ENCODE peak calls at places on chromosomes 13 and 19, in six cellular contexts. Z is suprapubic skin, F is ovary, T is GM12891, J is Peyer's patch, K is testis. X is an unnamed sample.

GRCh38 chr13:29573190-29573589 is 22.3 kb downstream of the SLC7A1 start:
- DNase-seq in Z (no peak), F (no peak), T (peak; percentile 22), J (peak; percentile 82), K (peak; percentile 71), X (no peak)

GRCh38 chr19:4058696-4059492 is 7.8 kb downstream of the ZBTB7A start:
- DNase-seq in Z (no peak), F (peak; percentile 48), T (no peak), J (no peak), K (no peak), X (no peak)

GRCh38 chr19:6393074-6393981 is at the start of gene GTF2F1:
- DNase-seq in Z (peak; percentile 96), F (peak; percentile 100), T (peak; percentile 95), J (peak; percentile 97), K (peak; percentile 97), X (peak; percentile 95)

GRCh38 chr13:46168341-46168740 is 13.6 kb downstream of the LCP1 start:
- DNase-seq in Z (no peak), F (no peak), T (no peak), J (peak; percentile 65), K (peak; percentile 77), X (no peak)

GRCh38 chr13:46207828-46208227 is 3.9 kb upstream of the LRRC63 start:
- DNase-seq in Z (no peak), F (no peak), T (no peak), J (no peak), K (peak; percentile 79), X (no peak)

GRCh38 chr13:83223546-83223945 is 658.7 kb downstream of the SLITRK1 start:
- DNase-seq in Z (no peak), F (no peak), T (no peak), J (no peak), K (no peak), X (no peak)

GRCh38 chr13:50235604-50236003 is 220.4 kb downstream of the KCNRG start:
- DNase-seq in Z (no peak), F (no peak), T (no peak), J (no peak), K (no peak), X (no peak)

GRCh38 chr13:40235160-40235796 is 431.2 kb downstream of the FOXO1 start:
- DNase-seq in Z (no peak), F (no peak), T (no peak), J (no peak), K (no peak), X (no peak)

GRCh38 chr19:13561461-13561860 is 55.2 kb upstream of the CACNA1A start:
- DNase-seq in Z (no peak), F (no peak), T (no peak), J (no peak), K (no peak), X (no peak)

GRCh38 chr13:43291289-43292055 is 268.1 kb downstream of the DNAJC15 start:
- DNase-seq in Z (no peak), F (no peak), T (no peak), J (no peak), K (no peak), X (no peak)

GRCh38 chr13:77563110-77563509 is 27.6 kb downstream of the SCEL start:
- DNase-seq in Z (no peak), F (no peak), T (no peak), J (no peak), K (no peak), X (no peak)

GRCh38 chr13:110310541-110311491 is 3.7 kb downstream of the COL4A2 start:
- DNase-seq in Z (no peak), F (no peak), T (no peak), J (peak; percentile 9), K (no peak), X (no peak)
- TF ChIP-seq POLR2A in Z (no peak), F (no peak), T (no peak), J (no peak), K (no peak), X (no peak)

GRCh38 chr19:52640916-52641315 is 2.8 kb upstream of the ZNF83 start:
- DNase-seq in Z (peak; percentile 62), F (no peak), T (no peak), J (no peak), K (peak; percentile 41), X (no peak)

GRCh38 chr19:52638601-52639000 is 446 bp upstream of the ZNF83 start:
- DNase-seq in Z (peak; percentile 62), F (peak; percentile 44), T (peak; percentile 16), J (peak; percentile 54), K (peak; percentile 24), X (peak; percentile 74)

GRCh38 chr19:52635786-52636570 is 2.2 kb downstream of the ZNF83 start:
- DNase-seq in Z (no peak), F (no peak), T (no peak), J (no peak), K (no peak), X (no peak)

DNA sequence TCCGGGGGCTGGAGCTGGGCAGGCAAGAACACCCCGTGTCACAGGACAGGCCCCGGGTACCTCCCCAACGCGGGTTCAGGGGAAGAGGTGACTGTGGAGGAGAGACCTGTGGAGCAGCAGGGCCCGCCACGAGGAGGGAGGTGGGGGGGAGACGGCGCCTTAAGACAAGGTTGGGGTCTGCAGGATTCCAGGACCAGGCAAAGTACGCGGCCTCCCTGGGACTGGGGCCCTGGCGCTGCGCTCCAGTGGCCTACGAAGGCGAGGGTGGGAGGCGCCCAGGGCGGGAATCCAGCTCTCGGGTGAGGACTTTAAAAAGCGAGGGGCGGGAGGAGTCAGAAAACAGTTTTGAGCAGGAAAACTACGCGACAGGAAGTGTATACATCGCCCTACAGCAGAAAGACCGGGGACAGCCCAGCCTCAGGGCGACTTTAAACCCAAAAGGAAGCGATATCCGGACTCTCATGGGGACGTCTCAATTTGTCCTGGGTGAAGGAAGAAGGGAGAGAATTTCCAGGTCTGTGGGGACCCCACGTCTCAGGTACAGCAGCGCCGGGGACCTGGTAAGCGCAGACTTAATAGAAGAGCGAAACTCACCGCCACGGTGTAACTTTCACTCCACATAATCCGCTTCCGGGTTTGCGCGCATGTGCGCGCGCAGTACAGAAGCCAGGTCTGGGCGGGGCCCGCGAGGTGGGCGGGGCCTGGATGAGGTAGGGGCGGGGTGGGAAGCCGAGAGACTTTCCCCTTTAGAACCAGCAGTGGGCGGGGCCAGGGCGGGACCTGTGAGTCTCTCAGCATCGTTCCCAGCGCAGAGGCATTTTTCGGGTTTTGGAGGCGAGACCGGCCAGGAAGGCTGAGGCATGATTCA is at the start of gene ZNF83:
- DNase-seq in Z (peak; percentile 98), F (peak; percentile 99), T (peak; percentile 89), J (peak; percentile 99), K (peak; percentile 98), X (peak; percentile 88)
- TF ChIP-seq POLR2A in Z (no peak), F (peak; percentile 20), T (peak; percentile 88), J (peak; percentile 36), K (no peak), X (peak; percentile 60)

GRCh38 chr13:113001251-113002140 is 32.5 kb downstream of the MCF2L start:
- DNase-seq in Z (no peak), F (no peak), T (no peak), J (no peak), K (peak; percentile 26), X (no peak)
- TF ChIP-seq POLR2A in Z (no peak), F (no peak), T (no peak), J (no peak), K (no peak), X (no peak)

GRCh38 chr19:55069137-55069858 is 6.3 kb upstream of the RDH13 start:
- DNase-seq in Z (no peak), F (no peak), T (no peak), J (peak; percentile 76), K (no peak), X (peak; percentile 92)
- TF ChIP-seq POLR2A in Z (no peak), F (no peak), T (no peak), J (no peak), K (no peak), X (peak; percentile 15)

DNA sequence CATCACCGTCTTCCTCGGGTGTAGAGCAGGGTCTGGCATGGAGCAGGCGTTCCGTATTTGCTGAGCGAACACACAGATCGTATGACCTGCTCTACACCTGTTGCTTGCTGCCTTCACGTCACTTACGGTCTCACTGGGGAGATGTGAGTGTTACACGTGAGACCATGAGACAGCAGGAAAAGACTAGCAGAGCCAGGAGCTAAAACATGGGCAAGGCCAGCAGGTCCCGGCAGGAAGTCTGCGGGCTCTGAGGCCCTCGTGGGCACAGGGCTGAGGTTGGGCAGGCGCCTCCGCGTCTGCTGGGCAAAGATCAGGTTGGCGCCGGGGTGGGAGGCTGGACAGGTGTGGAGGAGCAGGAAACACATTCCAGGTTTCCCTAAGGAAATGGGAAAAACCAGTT is 19.7 kb upstream of the GTF3A start:
- DNase-seq in Z (no peak), F (no peak), T (no peak), J (peak; percentile 70), K (no peak), X (no peak)
- TF ChIP-seq POLR2A in Z (no peak), F (no peak), T (no peak), J (no peak), K (no peak), X (no peak)

DNA sequence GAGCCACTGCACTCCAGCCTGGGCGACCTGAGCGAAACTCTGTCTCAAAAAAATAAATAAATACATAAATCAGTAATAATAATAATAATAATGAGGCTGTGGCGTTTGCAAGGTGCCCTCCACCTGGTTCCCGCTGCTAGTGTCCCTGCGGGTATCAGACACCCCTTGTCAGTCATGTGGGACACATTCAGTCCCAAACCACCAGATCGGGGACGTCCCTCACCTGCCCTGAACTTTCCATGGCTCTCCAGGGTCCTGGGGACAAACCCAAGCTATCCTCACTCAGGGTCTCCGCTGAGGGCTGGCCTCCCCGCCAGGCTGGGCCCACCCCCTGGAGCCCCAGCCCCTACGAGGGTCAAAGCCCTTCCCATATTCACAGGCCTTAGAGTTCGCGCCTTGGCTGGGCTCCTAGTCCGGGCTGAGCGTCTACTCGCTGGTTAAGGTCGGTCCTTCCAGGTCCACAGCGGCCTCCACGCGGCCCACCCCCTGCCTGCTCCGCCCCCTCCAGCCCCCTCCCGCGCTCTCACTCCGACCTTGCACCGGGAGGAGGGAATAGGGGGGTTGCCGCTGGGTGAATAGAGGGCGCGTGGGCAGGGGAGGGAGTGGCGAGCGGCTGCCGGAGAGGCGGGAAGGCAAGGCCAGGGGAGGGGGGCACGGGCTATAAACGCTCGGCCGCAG is 349 bp upstream of the KISS1R start:
- DNase-seq in Z (no peak), F (no peak), T (no peak), J (no peak), K (no peak), X (no peak)
- TF ChIP-seq POLR2A in Z (no peak), F (no peak), T (no peak), J (no peak), K (no peak), X (no peak)

DNA sequence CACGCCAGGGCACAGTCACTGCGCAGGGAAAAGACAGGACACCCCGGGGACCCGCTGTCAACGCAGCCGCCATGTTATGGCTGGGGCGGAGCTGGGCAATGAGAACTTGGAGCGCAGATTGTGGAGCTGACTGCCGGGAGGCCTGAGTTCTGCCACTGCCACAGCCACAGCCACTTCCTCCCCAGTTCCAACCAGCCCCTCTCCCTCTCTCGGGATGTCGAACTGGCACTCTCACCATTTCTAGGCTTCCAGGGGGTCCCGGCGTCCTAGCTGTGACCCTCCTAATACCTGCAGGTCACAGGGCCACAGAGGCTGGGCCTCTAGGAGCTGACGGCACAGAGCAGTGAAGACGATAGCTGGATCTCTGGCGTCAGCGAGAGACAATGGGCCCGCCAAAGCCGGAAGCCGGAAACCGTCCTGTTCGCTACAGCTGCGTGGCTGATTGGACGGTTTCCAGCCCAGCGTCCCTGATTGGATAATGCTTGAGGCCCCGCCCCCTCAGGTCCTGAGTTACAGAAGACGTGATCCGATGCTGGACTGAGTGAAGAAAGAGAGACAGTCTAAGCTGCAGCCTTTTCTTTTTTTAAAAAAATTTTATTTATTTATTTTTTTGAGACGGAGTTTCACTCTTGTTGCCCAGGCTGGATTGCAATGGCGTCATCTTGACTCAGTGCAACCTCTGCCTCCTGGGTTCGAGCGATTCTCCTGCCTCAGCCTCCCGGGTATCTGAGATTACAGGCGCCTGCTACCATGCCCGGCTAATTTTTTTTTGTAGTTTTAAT is at the start of gene ZNF506:
- DNase-seq in Z (peak; percentile 99), F (peak; percentile 100), T (peak; percentile 66), J (peak; percentile 100), K (peak; percentile 100), X (peak; percentile 6)
- TF ChIP-seq POLR2A in Z (peak; percentile 87), F (peak; percentile 92), T (peak; percentile 95), J (peak; percentile 92), K (peak; percentile 26), X (no peak)

X was measured in H54.